ENCODE peak calls at places on chromosomes 5 and 9, in five cellular contexts. U is hypothalamus; F is LoVo; L is BE2C; N is activated CD8-positive, alpha-beta memory T cell treated with anti-CD3 and anti-CD28 coated beads, Interleukin-2, amount 10 ng/mL, durations not matched to agents 7 days and 5 days. Q is an unnamed sample.

GRCh38 chr9:91809581-91810285 is 140.3 kb downstream of the ROR2 start:
- DNase-seq in U (no peak), F (no peak), L (no peak), N (peak), Q (no peak)

GRCh38 chr9:111952559-111952958 is 55.9 kb downstream of the UGCG start:
- DNase-seq in U (no peak), F (no peak), L (no peak), N (no peak), Q (no peak)

GRCh38 chr9:137168907-137169763 is 716 bp downstream of the LRRC26 start:
- DNase-seq in U (no peak), F (peak), L (peak), N (no peak), Q (peak)

GRCh38 chr5:110267714-110268113 is 458.8 kb downstream of the TMEM232 start:
- DNase-seq in U (no peak), F (no peak), L (no peak), N (no peak), Q (no peak)

GRCh38 chr9:71592400-71592799 is 175.9 kb downstream of the CEMIP2 start:
- DNase-seq in U (no peak), F (no peak), L (no peak), N (no peak), Q (no peak)

GRCh38 chr9:89513836-89514235 is 15.9 kb upstream of the SEMA4D start:
- DNase-seq in U (no peak), F (no peak), L (no peak), N (no peak), Q (no peak)

GRCh38 chr5:140734354-140734753 is 34.1 kb downstream of the ZMAT2 start:
- DNase-seq in U (no peak), F (no peak), L (no peak), N (no peak), Q (no peak)

GRCh38 chr5:103424453-103425205 is 138.0 kb downstream of the NUDT12 start:
- DNase-seq in U (no peak), F (no peak), L (no peak), N (no peak), Q (no peak)

GRCh38 chr9:134683714-134684374 is 42.2 kb downstream of the COL5A1 start:
- DNase-seq in U (no peak), F (no peak), L (no peak), N (no peak), Q (no peak)

GRCh38 chr9:16718296-16718695 is 152.2 kb downstream of the BNC2 start:
- DNase-seq in U (no peak), F (no peak), L (no peak), N (no peak), Q (no peak)

Q was measured in occipital lobe.